ENCODE peak calls at places on chromosomes 5 and 9, in five cellular contexts. R is neuronal stem cell, Q is IMR-90, F is H1, W is trophoblast cell. D is an unnamed sample.
A peak's percentile ranks its signal among the peaks of the same experiment; 100 is the strongest.

GRCh38 chr9:112731971-112732370 is 14.1 kb upstream of the INIP start:
- DNase-seq in Q (no peak), W (no peak), R (no peak), F (no peak), D (no peak)

GRCh38 chr9:132498811-132499210 is 83.6 kb upstream of the BARHL1 start:
- DNase-seq in F (no peak), R (no peak), Q (peak; percentile 17), W (no peak), D (no peak)

GRCh38 chr5:145682197-145682895 is 152.8 kb downstream of the PRELID2 start:
- DNase-seq in Q (no peak), W (peak; percentile 34), R (no peak), F (no peak), D (no peak)

GRCh38 chr9:123548749-123549545 is 192.9 kb downstream of the CRB2 start:
- DNase-seq in F (no peak), W (peak; percentile 37), R (no peak), Q (no peak), D (peak; percentile 65)

GRCh38 chr5:69075522-69076169 is 18.2 kb upstream of the SLC30A5 start:
- DNase-seq in Q (no peak), W (no peak), R (no peak), F (no peak), D (no peak)

GRCh38 chr5:174323878-174324281 is 278.4 kb downstream of the NSG2 start:
- DNase-seq in W (peak; percentile 21), F (no peak), R (peak; percentile 67), Q (peak; percentile 58), D (peak; percentile 67)

GRCh38 chr9:85727500-85727899 is 14.3 kb downstream of the AGTPBP1 start:
- DNase-seq in Q (no peak), F (no peak), R (no peak), W (peak; percentile 89), D (no peak)

GRCh38 chr5:92599217-92599810 is 981.7 kb downstream of the NR2F1-AS1 start:
- DNase-seq in F (no peak), R (no peak), W (no peak), Q (no peak), D (no peak)

GRCh38 chr9:93111371-93112115 is 15.5 kb downstream of the CARD19 start:
- DNase-seq in Q (peak; percentile 48), F (no peak), W (peak; percentile 58), R (no peak), D (no peak)

GRCh38 chr9:120915854-120916495 is 10.6 kb downstream of the TRAF1 start:
- DNase-seq in R (no peak), Q (no peak), F (no peak), W (no peak), D (no peak)

GRCh38 chr5:135269828-135270545 is 129.0 kb downstream of the MACROH2A1 start:
- DNase-seq in R (no peak), W (peak; percentile 61), F (no peak), Q (peak; percentile 89), D (peak; percentile 93)

GRCh38 chr5:153636713-153637112 is 146.2 kb downstream of the GRIA1 start:
- DNase-seq in Q (no peak), R (no peak), W (no peak), F (no peak), D (no peak)

GRCh38 chr9:127505396-127506116 is 54.2 kb downstream of the LRSAM1 start:
- DNase-seq in W (peak; percentile 31), F (no peak), Q (no peak), R (no peak), D (peak; percentile 72)

GRCh38 chr5:170467000-170467707 is 36.7 kb upstream of the KCNIP1 start:
- DNase-seq in Q (peak; percentile 90), F (no peak), R (no peak), W (peak; percentile 95), D (peak; percentile 85)

GRCh38 chr5:76736679-76737078 is 20.8 kb downstream of the F2R start:
- DNase-seq in W (no peak), Q (no peak), F (no peak), R (no peak), D (no peak)

GRCh38 chr5:110957934-110958333 is 113.6 kb upstream of the TSLP start:
- DNase-seq in Q (peak; percentile 75), W (no peak), R (no peak), F (no peak), D (no peak)

GRCh38 chr9:133633681-133633990 is 2.5 kb upstream of the DBH start:
- DNase-seq in F (no peak), R (no peak), Q (no peak), W (no peak), D (no peak)

GRCh38 chr5:39906146-39906545 is 481.4 kb upstream of the DAB2 start:
- DNase-seq in R (no peak), W (peak; percentile 10), Q (no peak), F (no peak), D (peak; percentile 48)

GRCh38 chr5:82635561-82636288 is 357.6 kb upstream of the RPS23 start:
- DNase-seq in R (no peak), F (no peak), Q (peak; percentile 86), W (peak; percentile 28), D (no peak)

GRCh38 chr9:75653750-75654149 is 236.7 kb upstream of the PCSK5 start:
- DNase-seq in Q (no peak), W (no peak), F (no peak), R (no peak), D (no peak)

GRCh38 chr9:23826120-23826629 is at the start of gene ELAVL2:
- DNase-seq in R (peak; percentile 98), Q (peak; percentile 81), F (peak; percentile 95), W (no peak), D (peak; percentile 88)

GRCh38 chr5:141849371-141850182 is 28.6 kb downstream of the PCDH1 start:
- DNase-seq in Q (peak; percentile 51), W (peak; percentile 92), R (peak; percentile 87), F (peak; percentile 58), D (peak; percentile 83)
- H4K91ac ChIP-seq in Q (peak overlapping the region; percentile 94), W (peak overlapping the region; percentile 98), R (peak overlapping the region; percentile 38), F (peak overlapping the region; percentile 98), D (peak overlapping the region; percentile 77)

GRCh38 chr9:96217358-96217755 is 84.6 kb downstream of the HSD17B3 start:
- DNase-seq in F (no peak), Q (no peak), R (peak; percentile 39), W (no peak), D (peak; percentile 61)

GRCh38 chr9:96214639-96215038 is 87.3 kb downstream of the HSD17B3 start:
- DNase-seq in W (no peak), F (no peak), Q (no peak), R (no peak), D (no peak)

GRCh38 chr9:96217756-96218693 is 84.0 kb downstream of the HSD17B3 start:
- DNase-seq in W (peak; percentile 78), R (peak; percentile 81), Q (peak; percentile 30), F (no peak), D (peak; percentile 74)

GRCh38 chr9:96215841-96216240 is 86.1 kb downstream of the HSD17B3 start:
- DNase-seq in F (no peak), Q (no peak), W (no peak), R (no peak), D (no peak)

DNA sequence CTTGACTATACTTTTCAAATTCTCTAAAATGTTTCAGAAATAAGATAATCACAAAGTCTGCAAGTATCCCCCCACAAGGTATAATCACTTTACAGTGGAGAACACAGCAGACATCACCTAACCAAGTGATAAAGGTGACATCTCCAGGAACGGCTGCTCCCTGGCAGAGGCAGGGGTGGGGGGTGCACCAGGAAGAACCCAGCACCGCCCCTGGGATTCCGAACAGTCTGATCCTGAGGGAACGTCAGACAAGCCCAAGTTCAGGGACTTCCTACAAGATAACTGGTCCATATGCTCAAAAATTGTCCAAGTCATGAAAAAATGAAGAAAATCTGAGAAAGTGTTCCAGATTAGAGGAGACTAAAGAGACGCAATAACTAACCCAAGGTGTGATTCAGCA is 85.4 kb downstream of the HSD17B3 start:
- DNase-seq in F (no peak), W (no peak), Q (no peak), R (no peak), D (no peak)
- H2BK5ac ChIP-seq in F (no peak overlapping the region), W (peak overlapping the region; percentile 37), Q (no peak overlapping the region), R (no peak overlapping the region), D (no peak overlapping the region)

DNA sequence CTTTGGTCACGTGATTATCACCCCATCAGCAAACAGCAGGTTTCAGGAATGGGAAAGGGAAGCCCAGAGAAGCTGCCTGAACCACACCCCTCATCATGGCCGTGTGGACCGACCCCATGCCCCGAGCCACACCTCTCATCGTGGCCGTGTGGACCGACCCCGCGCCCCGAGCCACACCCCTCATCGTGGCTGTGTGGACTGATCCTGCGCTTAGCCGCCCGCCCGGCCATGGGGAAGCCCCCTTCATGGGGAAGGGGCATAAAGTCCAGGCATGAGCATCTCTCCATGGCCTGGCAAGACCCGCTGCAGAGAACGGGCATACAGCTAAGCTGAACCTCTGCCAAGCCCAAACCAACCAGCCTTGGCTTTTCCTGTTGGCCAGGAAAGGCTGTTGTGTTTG is 6.4 kb downstream of the SNAPC4 start:
- DNase-seq in R (no peak), Q (no peak), F (no peak), W (no peak), D (no peak)
- H3K36me3 ChIP-seq in R (peaks cover 94% of the 10 kb centered on the region), Q (peaks cover 73% of the 10 kb centered on the region), F (peaks cover 63% of the 10 kb centered on the region), W (peaks cover 79% of the 10 kb centered on the region), D (peaks cover 87% of the 10 kb centered on the region)

GRCh38 chr5:72817076-72817476 is 615 bp downstream of the TNPO1 start:
- DNase-seq in F (no peak), W (peak; percentile 62), R (no peak), Q (peak; percentile 88), D (peak; percentile 86)
- H4K91ac ChIP-seq in F (peak overlapping the region; percentile 19), W (peak overlapping the region; percentile 97), R (no peak overlapping the region), Q (peak overlapping the region; percentile 66), D (peak overlapping the region; percentile 92)

DNA sequence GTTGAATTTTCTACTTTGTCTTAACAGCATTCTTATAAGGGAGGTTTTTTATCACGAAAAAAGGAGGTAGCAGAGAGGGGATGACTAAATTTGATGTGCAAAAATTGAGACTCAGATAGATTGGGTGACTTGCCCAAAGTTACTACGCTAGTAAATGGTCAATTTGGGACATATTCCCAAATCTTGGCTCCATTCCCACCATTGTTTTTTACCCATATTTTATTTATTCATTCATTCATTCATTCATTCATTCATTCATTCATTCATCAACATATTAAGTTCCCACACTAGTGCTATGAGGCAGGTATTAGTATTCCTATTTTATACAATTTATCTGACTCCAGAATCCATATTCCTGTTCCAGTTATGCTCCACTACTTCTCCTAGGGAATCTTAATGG is 85.6 kb downstream of the HACD4 start:
- DNase-seq in F (no peak), W (no peak), Q (no peak), R (no peak), D (no peak)
- H2BK5ac ChIP-seq in F (no peak overlapping the region), W (no peak overlapping the region), Q (no peak overlapping the region), R (no peak overlapping the region), D (no peak overlapping the region)

D was measured in mesenchymal stem cell.